ENCODE peak calls at places on chromosomes 4 and X, in six cellular contexts. One of them, this sample, is unnamed.

GRCh38 chr4:169716677-169717076 is 41.1 kb downstream of the HPF1 start:
- DNase-seq in H9: no peak
- DNase-seq in trophoblast cell: no peak
- DNase-seq in neuronal stem cell: no peak
- DNase-seq in IMR-90: peak; percentile 44
- DNase-seq in H1: no peak
- DNase-seq in this sample: peak; percentile 11

GRCh38 chr4:86660407-86660806 is 66.3 kb downstream of the PTPN13 start:
- DNase-seq in neuronal stem cell: no peak
- DNase-seq in IMR-90: no peak
- DNase-seq in trophoblast cell: no peak
- DNase-seq in H1: no peak
- DNase-seq in H9: no peak
- DNase-seq in this sample: no peak

GRCh38 chr4:108360857-108361820 is 192.4 kb upstream of the LEF1 start:
- DNase-seq in trophoblast cell: peak; percentile 99
- DNase-seq in H1: no peak
- DNase-seq in neuronal stem cell: no peak
- DNase-seq in IMR-90: peak; percentile 60
- DNase-seq in H9: peak; percentile 47
- DNase-seq in this sample: peak; percentile 95

GRCh38 chrX:153692003-153692402 is 4.3 kb downstream of the SLC6A8 start:
- DNase-seq in H1: no peak
- DNase-seq in IMR-90: no peak
- DNase-seq in trophoblast cell: no peak
- DNase-seq in H9: no peak
- DNase-seq in neuronal stem cell: no peak
- DNase-seq in this sample: no peak

GRCh38 chrX:67651437-67652142 is 107.8 kb downstream of the AR start:
- DNase-seq in IMR-90: no peak
- DNase-seq in H9: no peak
- DNase-seq in trophoblast cell: no peak
- DNase-seq in H1: no peak
- DNase-seq in neuronal stem cell: no peak
- DNase-seq in this sample: no peak

GRCh38 chr4:15765910-15766703 is 12.0 kb upstream of the CD38 start:
- DNase-seq in H1: no peak
- DNase-seq in IMR-90: no peak
- DNase-seq in H9: no peak
- DNase-seq in trophoblast cell: no peak
- DNase-seq in neuronal stem cell: no peak
- DNase-seq in this sample: no peak

GRCh38 chr4:3878678-3879077 is 112.5 kb downstream of the ADRA2C start:
- DNase-seq in H1: no peak
- DNase-seq in IMR-90: no peak
- DNase-seq in H9: no peak
- DNase-seq in neuronal stem cell: no peak
- DNase-seq in trophoblast cell: no peak
- DNase-seq in this sample: no peak

GRCh38 chr4:120211408-120212015 is 144.9 kb upstream of the MAD2L1 start:
- DNase-seq in IMR-90: no peak
- DNase-seq in H9: no peak
- DNase-seq in H1: no peak
- DNase-seq in neuronal stem cell: no peak
- DNase-seq in trophoblast cell: no peak
- DNase-seq in this sample: no peak

GRCh38 chr4:8317474-8317873 is 47.9 kb downstream of the HTRA3 start:
- DNase-seq in neuronal stem cell: no peak
- DNase-seq in H9: no peak
- DNase-seq in IMR-90: no peak
- DNase-seq in H1: peak; percentile 19
- DNase-seq in trophoblast cell: no peak
- DNase-seq in this sample: no peak

GRCh38 chrX:149392896-149393295 is 112.2 kb downstream of the IDS start:
- DNase-seq in H9: no peak
- DNase-seq in trophoblast cell: no peak
- DNase-seq in neuronal stem cell: no peak
- DNase-seq in IMR-90: no peak
- DNase-seq in H1: no peak
- DNase-seq in this sample: no peak

GRCh38 chr4:47002593-47002992 is 9.2 kb upstream of the GABRA4 start:
- DNase-seq in H1: no peak
- DNase-seq in trophoblast cell: peak; percentile 26
- DNase-seq in IMR-90: peak; percentile 79
- DNase-seq in H9: no peak
- DNase-seq in neuronal stem cell: no peak
- DNase-seq in this sample: no peak

GRCh38 chrX:118528089-118528753 is 32.6 kb downstream of the DOCK11 start:
- DNase-seq in neuronal stem cell: no peak
- DNase-seq in H1: no peak
- DNase-seq in IMR-90: no peak
- DNase-seq in H9: no peak
- DNase-seq in trophoblast cell: peak; percentile 9
- DNase-seq in this sample: no peak

GRCh38 chrX:118523920-118524319 is 28.3 kb downstream of the DOCK11 start:
- DNase-seq in neuronal stem cell: no peak
- DNase-seq in IMR-90: no peak
- DNase-seq in trophoblast cell: no peak
- DNase-seq in H1: no peak
- DNase-seq in H9: no peak
- DNase-seq in this sample: no peak

GRCh38 chrX:118524344-118524743 is 28.7 kb downstream of the DOCK11 start:
- DNase-seq in H1: no peak
- DNase-seq in neuronal stem cell: no peak
- DNase-seq in trophoblast cell: no peak
- DNase-seq in H9: no peak
- DNase-seq in IMR-90: no peak
- DNase-seq in this sample: no peak

GRCh38 chrX:118525146-118525725 is 29.6 kb downstream of the DOCK11 start:
- DNase-seq in neuronal stem cell: no peak
- DNase-seq in H1: no peak
- DNase-seq in IMR-90: no peak
- DNase-seq in trophoblast cell: no peak
- DNase-seq in H9: no peak
- DNase-seq in this sample: no peak

DNA sequence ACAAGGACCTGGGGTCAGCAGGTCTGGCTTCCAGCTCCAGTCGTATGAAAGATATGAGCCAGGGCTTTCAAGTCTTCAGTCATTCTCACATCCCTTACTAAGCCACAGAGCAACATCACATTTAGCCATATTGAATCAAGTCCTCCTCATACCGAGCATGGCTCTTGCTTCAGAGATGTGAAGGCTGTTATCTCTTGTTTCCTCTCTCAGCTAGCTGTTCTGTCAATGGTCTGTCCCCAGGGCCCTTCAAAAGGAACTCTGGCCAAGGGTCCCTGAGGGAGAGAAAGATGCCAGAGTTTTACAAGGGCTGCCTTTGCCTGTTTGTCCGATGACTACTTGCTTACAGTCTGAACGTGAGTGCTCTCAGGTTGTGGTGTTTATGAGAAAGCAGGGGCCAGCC is 30.5 kb downstream of the DOCK11 start:
- DNase-seq in neuronal stem cell: no peak
- DNase-seq in H1: no peak
- DNase-seq in H9: no peak
- DNase-seq in IMR-90: no peak
- DNase-seq in trophoblast cell: no peak
- DNase-seq in this sample: no peak
- H2BK5ac ChIP-seq in neuronal stem cell: no peak overlapping the region
- H2BK5ac ChIP-seq in H1: no peak overlapping the region
- H2BK5ac ChIP-seq in H9: no peak overlapping the region
- H2BK5ac ChIP-seq in IMR-90: no peak overlapping the region
- H2BK5ac ChIP-seq in trophoblast cell: no peak overlapping the region
- H2BK5ac ChIP-seq in this sample: no peak overlapping the region

DNA sequence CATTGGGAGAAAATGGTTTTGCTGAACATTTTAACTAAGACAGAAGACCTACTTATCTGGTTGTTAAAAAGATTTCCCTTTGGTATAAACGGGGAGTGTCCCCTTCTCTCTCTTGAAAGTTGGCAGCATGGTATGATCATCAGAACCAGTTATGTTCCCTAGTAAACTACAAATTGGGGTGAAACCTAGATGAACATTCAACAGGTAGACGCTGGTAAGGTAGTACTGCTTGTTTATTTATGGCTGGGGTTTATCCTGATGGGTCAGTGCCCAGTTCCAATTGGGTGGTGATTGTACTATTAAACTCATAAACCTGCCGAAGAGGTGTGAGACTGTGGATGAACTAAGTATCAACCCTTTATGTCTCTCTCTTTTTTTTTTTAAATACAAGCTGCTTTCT is 100.5 kb downstream of the MBNL3 start:
- DNase-seq in trophoblast cell: no peak
- DNase-seq in IMR-90: no peak
- DNase-seq in H1: no peak
- DNase-seq in H9: no peak
- DNase-seq in neuronal stem cell: no peak
- DNase-seq in this sample: no peak
- H3K23ac ChIP-seq in trophoblast cell: no peak overlapping the region
- H3K23ac ChIP-seq in IMR-90: no peak overlapping the region
- H3K23ac ChIP-seq in H1: no peak overlapping the region
- H3K23ac ChIP-seq in H9: no peak overlapping the region
- H3K23ac ChIP-seq in neuronal stem cell: no peak overlapping the region
- H3K23ac ChIP-seq in this sample: no peak overlapping the region

DNA sequence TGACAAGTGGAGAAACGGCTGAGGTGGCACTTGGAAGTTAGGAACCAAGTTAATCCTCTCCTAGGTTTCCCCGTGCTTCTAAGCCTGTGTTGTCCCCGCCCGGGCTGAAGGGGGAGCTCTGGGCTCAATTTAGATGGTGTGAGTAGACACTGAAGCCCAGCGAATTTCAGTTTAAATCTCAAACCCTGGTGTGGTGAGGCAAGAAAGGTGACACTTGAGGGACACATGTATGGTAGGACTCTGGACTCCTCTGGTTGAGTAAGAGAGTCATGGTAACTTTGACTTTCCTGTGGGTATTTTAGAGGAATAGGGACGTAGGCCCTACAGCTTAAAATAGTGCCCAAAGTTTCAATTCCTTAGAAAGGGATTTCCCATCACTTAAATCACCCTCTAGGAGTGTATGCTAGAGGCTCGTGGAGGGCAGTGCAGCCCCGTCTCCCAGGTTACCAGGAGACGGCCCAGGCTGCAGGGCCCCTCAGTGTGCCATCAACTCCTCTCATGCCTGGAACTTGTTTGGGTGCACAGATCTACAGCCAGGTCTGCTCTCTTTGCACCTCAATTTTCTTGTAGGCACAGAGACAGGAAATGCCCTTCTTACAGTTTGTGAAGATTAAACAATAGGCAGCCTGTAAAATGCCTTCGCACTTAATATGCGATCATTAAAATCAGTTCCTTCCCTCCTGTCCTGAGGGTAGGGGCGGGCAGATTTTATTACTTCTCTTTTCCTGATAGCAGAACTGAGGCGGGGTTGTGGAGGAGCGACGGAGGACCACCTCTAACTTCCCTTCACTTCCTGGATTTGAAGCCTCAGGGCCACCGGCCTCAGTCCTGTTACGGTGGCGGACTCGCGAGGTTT is 23.9 kb downstream of the HAND2 start:
- DNase-seq in H9: peak; percentile 77
- DNase-seq in neuronal stem cell: no peak
- DNase-seq in H1: peak; percentile 85
- DNase-seq in trophoblast cell: peak; percentile 62
- DNase-seq in IMR-90: peak; percentile 45
- DNase-seq in this sample: peak; percentile 89
- H2BK5ac ChIP-seq in H9: no peak overlapping the region
- H2BK5ac ChIP-seq in neuronal stem cell: no peak overlapping the region
- H2BK5ac ChIP-seq in H1: no peak overlapping the region
- H2BK5ac ChIP-seq in trophoblast cell: no peak overlapping the region
- H2BK5ac ChIP-seq in IMR-90: no peak overlapping the region
- H2BK5ac ChIP-seq in this sample: no peak overlapping the region

GRCh38 chr4:125334936-125335335 is 20.2 kb downstream of the FAT4 start:
- DNase-seq in neuronal stem cell: no peak
- DNase-seq in trophoblast cell: no peak
- DNase-seq in H1: no peak
- DNase-seq in IMR-90: no peak
- DNase-seq in H9: no peak
- DNase-seq in this sample: no peak
- H3K23ac ChIP-seq in neuronal stem cell: no peak overlapping the region
- H3K23ac ChIP-seq in trophoblast cell: no peak overlapping the region
- H3K23ac ChIP-seq in H1: no peak overlapping the region
- H3K23ac ChIP-seq in IMR-90: peak overlapping the region; percentile 38
- H3K23ac ChIP-seq in H9: no peak overlapping the region
- H3K23ac ChIP-seq in this sample: no peak overlapping the region

GRCh38 chr4:115353370-115353769 is 239.9 kb upstream of the NDST4 start:
- DNase-seq in IMR-90: no peak
- DNase-seq in neuronal stem cell: no peak
- DNase-seq in trophoblast cell: no peak
- DNase-seq in H9: no peak
- DNase-seq in H1: no peak
- DNase-seq in this sample: no peak

GRCh38 chr4:115355329-115355728 is 241.9 kb upstream of the NDST4 start:
- DNase-seq in H1: no peak
- DNase-seq in H9: no peak
- DNase-seq in neuronal stem cell: no peak
- DNase-seq in trophoblast cell: no peak
- DNase-seq in IMR-90: no peak
- DNase-seq in this sample: no peak

GRCh38 chr4:115357767-115358166 is 244.3 kb upstream of the NDST4 start:
- DNase-seq in neuronal stem cell: no peak
- DNase-seq in H9: no peak
- DNase-seq in trophoblast cell: no peak
- DNase-seq in H1: no peak
- DNase-seq in IMR-90: no peak
- DNase-seq in this sample: peak; percentile 44

GRCh38 chr4:115360441-115360840 is 247.0 kb upstream of the NDST4 start:
- DNase-seq in neuronal stem cell: no peak
- DNase-seq in trophoblast cell: peak; percentile 67
- DNase-seq in H9: no peak
- DNase-seq in H1: no peak
- DNase-seq in IMR-90: no peak
- DNase-seq in this sample: no peak

GRCh38 chr4:115356176-115356575 is 242.8 kb upstream of the NDST4 start:
- DNase-seq in trophoblast cell: peak; percentile 94
- DNase-seq in H1: no peak
- DNase-seq in neuronal stem cell: no peak
- DNase-seq in IMR-90: no peak
- DNase-seq in H9: no peak
- DNase-seq in this sample: no peak
- H2BK5ac ChIP-seq in trophoblast cell: no peak overlapping the region
- H2BK5ac ChIP-seq in H1: no peak overlapping the region
- H2BK5ac ChIP-seq in neuronal stem cell: no peak overlapping the region
- H2BK5ac ChIP-seq in IMR-90: no peak overlapping the region
- H2BK5ac ChIP-seq in H9: no peak overlapping the region
- H2BK5ac ChIP-seq in this sample: no peak overlapping the region

GRCh38 chr4:171812377-171813194 is 618 bp upstream of the GALNTL6 start:
- DNase-seq in H1: no peak
- DNase-seq in IMR-90: no peak
- DNase-seq in trophoblast cell: no peak
- DNase-seq in neuronal stem cell: peak; percentile 39
- DNase-seq in H9: peak; percentile 40
- DNase-seq in this sample: peak; percentile 24
- H3K23ac ChIP-seq in H1: no peak overlapping the region
- H3K23ac ChIP-seq in IMR-90: no peak overlapping the region
- H3K23ac ChIP-seq in trophoblast cell: no peak overlapping the region
- H3K23ac ChIP-seq in neuronal stem cell: no peak overlapping the region
- H3K23ac ChIP-seq in H9: no peak overlapping the region
- H3K23ac ChIP-seq in this sample: peak overlapping the region; percentile 48